ENCODE peak calls at places on chromosomes 2 and 18, in seven cellular contexts. V, Z, P, J, U, G and A are unnamed samples.

GRCh38 chr2:215427585-215427984 is 8.3 kb downstream of the FN1 start:
- DNase-seq in J (no peak), U (no peak), Z (no peak), P (no peak), V (peak; percentile 41), G (no peak), A (no peak)

GRCh38 chr2:69509011-69509749 is 71.9 kb upstream of the NFU1 start:
- DNase-seq in Z (no peak), V (no peak), J (no peak), P (no peak), U (no peak), G (no peak), A (no peak)

GRCh38 chr2:10264506-10265327 is 38.0 kb upstream of the HPCAL1 start:
- DNase-seq in Z (no peak), U (no peak), J (no peak), V (no peak), G (no peak), P (no peak), A (no peak)

GRCh38 chr2:232146294-232146693 is 184.8 kb downstream of the DIS3L2 start:
- DNase-seq in Z (no peak), J (no peak), V (no peak), G (peak; percentile 10), P (no peak), U (no peak), A (no peak)

GRCh38 chr2:106801256-106801655 is 84.7 kb downstream of the ST6GAL2 start:
- DNase-seq in J (no peak), Z (no peak), V (no peak), G (no peak), U (no peak), P (no peak), A (no peak)

GRCh38 chr2:152352616-152353015 is 17.6 kb downstream of the FMNL2 start:
- DNase-seq in Z (no peak), P (no peak), U (no peak), V (no peak), G (no peak), J (no peak), A (no peak)

GRCh38 chr2:233952335-233952734 is 35.2 kb downstream of the TRPM8 start:
- DNase-seq in V (no peak), J (no peak), Z (no peak), G (no peak), U (no peak), P (no peak), A (no peak)

GRCh38 chr18:79405019-79405780 is 9.5 kb downstream of the NFATC1 start:
- DNase-seq in U (no peak), V (no peak), G (no peak), P (no peak), J (no peak), Z (no peak), A (no peak)

GRCh38 chr2:226431301-226431955 is 368.2 kb downstream of the IRS1 start:
- DNase-seq in U (no peak), V (peak; percentile 64), J (no peak), Z (no peak), P (no peak), G (peak; percentile 49), A (no peak)

GRCh38 chr2:240604291-240604938 is 17.9 kb downstream of the CAPN10 start:
- DNase-seq in J (no peak), U (peak; percentile 78), V (peak; percentile 72), P (peak; percentile 65), G (no peak), Z (no peak), A (peak; percentile 51)

GRCh38 chr2:15510131-15510530 is 51.0 kb downstream of the NBAS start:
- DNase-seq in P (no peak), V (no peak), Z (no peak), U (no peak), G (no peak), J (no peak), A (no peak)

GRCh38 chr2:115160523-115161521 is 718.4 kb downstream of the DPP10 start:
- DNase-seq in U (peak; percentile 11), P (peak; percentile 83), J (no peak), V (no peak), G (no peak), Z (no peak), A (peak; percentile 6)

GRCh38 chr2:37344453-37345361 is at the start of gene QPCT:
- DNase-seq in Z (peak; percentile 10), P (no peak), J (no peak), G (no peak), V (no peak), U (peak; percentile 56), A (peak; percentile 42)

GRCh38 chr2:112690853-112691390 is 29.9 kb upstream of the NT5DC4 start:
- DNase-seq in G (no peak), Z (peak; percentile 65), P (peak; percentile 34), J (peak; percentile 76), U (peak; percentile 64), V (peak; percentile 65), A (peak; percentile 56)

GRCh38 chr2:107473145-107473544 is 353.5 kb upstream of the RGPD4 start:
- DNase-seq in G (no peak), Z (no peak), V (no peak), P (no peak), U (no peak), J (no peak), A (no peak)

GRCh38 chr2:237591021-237591370 is 462 bp upstream of the RAB17 start:
- DNase-seq in Z (peak; percentile 36), J (peak; percentile 46), P (no peak), G (no peak), V (no peak), U (no peak), A (no peak)

GRCh38 chr2:147025611-147026010 is 819.2 kb upstream of the ACVR2A start:
- DNase-seq in V (peak; percentile 83), G (no peak), U (no peak), J (peak; percentile 45), Z (peak; percentile 8), P (no peak), A (no peak)

GRCh38 chr2:205060269-205060668 is 515.0 kb downstream of the PARD3B start:
- DNase-seq in P (no peak), G (peak; percentile 78), Z (no peak), U (no peak), V (no peak), J (peak; percentile 55), A (no peak)

GRCh38 chr2:230928701-230929380 is 3.8 kb upstream of the GPR55 start:
- DNase-seq in J (no peak), V (no peak), U (no peak), P (no peak), G (no peak), Z (no peak), A (no peak)

GRCh38 chr2:75596784-75597183 is 36.0 kb upstream of the EVA1A start:
- DNase-seq in P (no peak), V (no peak), Z (no peak), G (no peak), J (no peak), U (no peak), A (no peak)

GRCh38 chr2:25379535-25379934 is 37.8 kb upstream of the DNMT3A start:
- DNase-seq in G (no peak), Z (no peak), U (no peak), J (no peak), P (no peak), V (no peak), A (no peak)

GRCh38 chr2:65357959-65358294 is 74.5 kb downstream of the SPRED2 start:
- DNase-seq in J (peak; percentile 50), U (no peak), G (no peak), P (no peak), Z (no peak), V (no peak), A (no peak)

GRCh38 chr2:14306268-14306950 is 326.1 kb upstream of the LRATD1 start:
- DNase-seq in V (no peak), P (no peak), G (no peak), U (no peak), Z (no peak), J (no peak), A (no peak)
- TF ChIP-seq CTCF in V (no peak), P (no peak), G (no peak), U (no peak), Z (no peak), J (no peak), A (no peak)

DNA sequence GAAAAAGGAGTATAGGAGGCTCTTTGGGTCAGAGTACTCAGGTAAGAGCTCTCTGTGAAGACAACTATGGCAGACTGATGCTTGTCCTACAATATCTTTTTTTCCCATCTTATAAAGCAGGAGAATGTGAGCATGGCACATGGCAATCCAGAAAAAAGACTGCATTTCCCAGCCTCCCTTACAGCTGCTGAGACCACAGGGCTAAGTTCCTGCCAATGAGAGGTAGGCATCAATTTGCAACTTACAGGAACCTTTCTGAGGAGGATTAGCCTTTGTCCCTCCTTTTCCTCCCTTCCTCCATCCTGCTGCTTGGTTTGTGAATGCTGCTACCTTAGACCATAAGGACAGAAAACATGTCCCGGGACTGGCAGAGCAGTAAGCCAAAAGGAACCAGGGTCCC is 37.8 kb upstream of the ST8SIA5 start:
- DNase-seq in G (no peak), Z (no peak), V (no peak), P (no peak), U (no peak), J (no peak), A (no peak)
- TF ChIP-seq CTCF in G (no peak), Z (no peak), V (no peak), P (no peak), U (no peak), J (no peak), A (no peak)

GRCh38 chr2:98923244-98923940 is 12.6 kb downstream of the CRACDL start:
- DNase-seq in U (no peak), J (no peak), V (no peak), G (no peak), Z (no peak), P (no peak), A (no peak)
- TF ChIP-seq CTCF in U (no peak), J (peak; percentile 13), V (peak; percentile 22), G (no peak), Z (no peak), P (peak; percentile 12), A (no peak)

GRCh38 chr18:1102848-1103247 is 198.2 kb downstream of the ADCYAP1 start:
- DNase-seq in V (no peak), G (no peak), Z (no peak), J (no peak), U (no peak), P (no peak), A (no peak)
- TF ChIP-seq CTCF in V (no peak), G (no peak), Z (no peak), J (no peak), U (no peak), P (no peak), A (peak; percentile 2)

GRCh38 chr2:105403785-105404698 is 5.2 kb upstream of the FHL2 start:
- DNase-seq in G (peak; percentile 94), V (peak; percentile 64), Z (peak; percentile 58), J (peak; percentile 99), P (no peak), U (no peak), A (no peak)
- TF ChIP-seq CTCF in G (peak; percentile 63), V (peak; percentile 52), Z (no peak), J (no peak), P (no peak), U (peak; percentile 45), A (no peak)

GRCh38 chr18:8339958-8340357 is 269.3 kb upstream of the RAB12 start:
- DNase-seq in G (no peak), J (no peak), U (no peak), P (no peak), Z (no peak), V (no peak), A (no peak)
- TF ChIP-seq CTCF in G (no peak), J (no peak), U (no peak), P (no peak), Z (no peak), V (no peak), A (no peak)